ENCODE peak calls at places on chromosome 10, in four cellular contexts. One of them, this sample, is unnamed.

GRCh38 chr10:25294032-25294926 is 119.5 kb downstream of the GPR158 start:
- DNase-seq in right lobe of liver: no peak
- DNase-seq in transverse colon: no peak
- DNase-seq in cardiac muscle cell: peak; percentile 57
- DNase-seq in this sample: no peak

GRCh38 chr10:14126697-14127440 is 203.9 kb downstream of the FRMD4A start:
- DNase-seq in right lobe of liver: no peak
- DNase-seq in transverse colon: no peak
- DNase-seq in cardiac muscle cell: no peak
- DNase-seq in this sample: no peak

GRCh38 chr10:20888620-20889337 is 8.3 kb downstream of the NEBL start:
- DNase-seq in right lobe of liver: no peak
- DNase-seq in transverse colon: no peak
- DNase-seq in cardiac muscle cell: peak; percentile 55
- DNase-seq in this sample: no peak

GRCh38 chr10:51137741-51138529 is 63.6 kb downstream of the PRKG1 start:
- DNase-seq in right lobe of liver: no peak
- DNase-seq in transverse colon: no peak
- DNase-seq in cardiac muscle cell: peak; percentile 29
- DNase-seq in this sample: no peak

GRCh38 chr10:122145113-122145512 is 126.0 kb upstream of the BTBD16 start:
- DNase-seq in right lobe of liver: no peak
- DNase-seq in transverse colon: no peak
- DNase-seq in cardiac muscle cell: no peak
- DNase-seq in this sample: no peak

GRCh38 chr10:51667992-51668689 is 31.3 kb downstream of the CSTF2T start:
- DNase-seq in right lobe of liver: no peak
- DNase-seq in transverse colon: no peak
- DNase-seq in cardiac muscle cell: peak; percentile 67
- DNase-seq in this sample: peak; percentile 56

GRCh38 chr10:31620236-31621151 is 301.5 kb downstream of the ZEB1 start:
- DNase-seq in right lobe of liver: no peak
- DNase-seq in transverse colon: peak; percentile 25
- DNase-seq in cardiac muscle cell: peak; percentile 68
- DNase-seq in this sample: peak; percentile 82

GRCh38 chr10:113683300-113683699 is 3.6 kb downstream of the CASP7 start:
- DNase-seq in right lobe of liver: no peak
- DNase-seq in transverse colon: no peak
- DNase-seq in cardiac muscle cell: no peak
- DNase-seq in this sample: no peak

GRCh38 chr10:129968937-129969527 is 5.0 kb upstream of the EBF3 start:
- DNase-seq in right lobe of liver: peak; percentile 62
- DNase-seq in transverse colon: no peak
- DNase-seq in cardiac muscle cell: peak; percentile 78
- DNase-seq in this sample: no peak

GRCh38 chr10:130045091-130045652 is 65.5 kb downstream of the C10orf143 start:
- DNase-seq in right lobe of liver: no peak
- DNase-seq in transverse colon: no peak
- DNase-seq in cardiac muscle cell: peak; percentile 4
- DNase-seq in this sample: no peak

GRCh38 chr10:128898133-128898915 is 568.7 kb upstream of the MGMT start:
- DNase-seq in right lobe of liver: no peak
- DNase-seq in transverse colon: no peak
- DNase-seq in cardiac muscle cell: no peak
- DNase-seq in this sample: no peak

GRCh38 chr10:52455095-52455494 is 141.0 kb downstream of the DKK1 start:
- DNase-seq in right lobe of liver: no peak
- DNase-seq in transverse colon: no peak
- DNase-seq in cardiac muscle cell: no peak
- DNase-seq in this sample: no peak

GRCh38 chr10:36026656-36027390 is 384.7 kb upstream of the FZD8 start:
- DNase-seq in right lobe of liver: no peak
- DNase-seq in transverse colon: no peak
- DNase-seq in cardiac muscle cell: no peak
- DNase-seq in this sample: peak; percentile 78

GRCh38 chr10:13327516-13327915 is 20.6 kb downstream of the SEPHS1 start:
- DNase-seq in right lobe of liver: no peak
- DNase-seq in transverse colon: no peak
- DNase-seq in cardiac muscle cell: no peak
- DNase-seq in this sample: no peak

GRCh38 chr10:73899401-73899780 is 11.5 kb upstream of the PLAU start:
- DNase-seq in right lobe of liver: no peak
- DNase-seq in transverse colon: no peak
- DNase-seq in cardiac muscle cell: peak; percentile 75
- DNase-seq in this sample: peak; percentile 91

GRCh38 chr10:37752309-37752875 is 105.0 kb downstream of the ZNF248 start:
- DNase-seq in right lobe of liver: no peak
- DNase-seq in transverse colon: no peak
- DNase-seq in cardiac muscle cell: no peak
- DNase-seq in this sample: no peak

GRCh38 chr10:131774618-131775443 is 126.0 kb upstream of the PPP2R2D start:
- DNase-seq in right lobe of liver: no peak
- DNase-seq in transverse colon: no peak
- DNase-seq in cardiac muscle cell: no peak
- DNase-seq in this sample: no peak

DNA sequence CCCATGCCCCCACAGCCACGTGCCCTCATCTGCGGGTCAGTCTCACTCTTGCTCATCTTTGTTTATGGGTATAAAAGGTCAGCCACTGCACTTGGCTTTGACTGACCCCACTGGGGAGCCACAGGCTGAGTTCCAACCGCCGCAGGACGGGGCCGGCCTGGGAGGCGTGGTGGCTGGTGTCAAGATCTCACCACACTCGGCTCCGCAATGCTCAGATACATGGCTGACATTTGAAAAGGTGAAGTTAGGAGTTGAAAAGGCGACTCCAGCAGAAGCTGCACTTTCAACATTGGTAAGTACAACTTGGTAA is 14.9 kb downstream of the TUBGCP2 start:
- DNase-seq in right lobe of liver: no peak
- DNase-seq in transverse colon: no peak
- DNase-seq in cardiac muscle cell: no peak
- DNase-seq in this sample: no peak
- H3K27ac ChIP-seq in right lobe of liver: no peak overlapping the region
- H3K27ac ChIP-seq in transverse colon: no peak overlapping the region
- H3K27ac ChIP-seq in cardiac muscle cell: no peak overlapping the region
- H3K27ac ChIP-seq in this sample: no peak overlapping the region

GRCh38 chr10:69047111-69047837 is 40.6 kb upstream of the SRGN start:
- DNase-seq in right lobe of liver: no peak
- DNase-seq in transverse colon: no peak
- DNase-seq in cardiac muscle cell: peak; percentile 46
- DNase-seq in this sample: no peak

GRCh38 chr10:69042838-69043237 is 45.1 kb upstream of the SRGN start:
- DNase-seq in right lobe of liver: no peak
- DNase-seq in transverse colon: no peak
- DNase-seq in cardiac muscle cell: no peak
- DNase-seq in this sample: no peak

GRCh38 chr10:69045441-69046300 is 42.2 kb upstream of the SRGN start:
- DNase-seq in right lobe of liver: no peak
- DNase-seq in transverse colon: no peak
- DNase-seq in cardiac muscle cell: peak; percentile 96
- DNase-seq in this sample: no peak

GRCh38 chr10:69042417-69042816 is 45.5 kb upstream of the SRGN start:
- DNase-seq in right lobe of liver: no peak
- DNase-seq in transverse colon: no peak
- DNase-seq in cardiac muscle cell: no peak
- DNase-seq in this sample: no peak

DNA sequence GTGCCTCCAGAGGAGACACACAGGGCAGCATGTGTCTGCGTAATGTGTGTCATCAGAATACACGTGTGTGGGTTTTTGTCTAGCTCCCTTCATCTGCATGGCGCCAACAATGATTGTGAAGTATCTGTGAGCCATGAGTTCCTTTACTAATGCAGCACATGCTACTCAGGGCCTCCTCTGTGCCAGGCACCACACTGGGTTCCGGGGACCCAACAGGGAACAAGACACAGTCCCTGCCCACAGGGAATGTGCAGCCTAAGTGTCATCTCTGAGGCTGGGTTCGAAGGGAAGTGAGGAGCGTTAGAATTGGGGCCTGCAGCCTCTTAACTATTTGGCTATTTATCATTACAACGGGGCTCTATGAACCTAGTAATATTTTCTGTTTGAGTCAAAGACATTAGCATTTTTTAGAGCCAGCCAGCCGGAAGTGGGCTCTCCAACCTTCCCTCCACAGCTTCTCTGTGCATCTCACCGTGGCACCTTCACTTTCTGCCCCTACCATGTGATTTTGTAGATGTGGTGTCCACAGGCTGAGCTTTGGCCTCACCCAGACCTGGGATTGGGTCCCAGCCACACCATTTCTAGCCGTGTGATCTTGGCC is 43.9 kb upstream of the SRGN start:
- DNase-seq in right lobe of liver: no peak
- DNase-seq in transverse colon: no peak
- DNase-seq in cardiac muscle cell: no peak
- DNase-seq in this sample: no peak
- H3K27ac ChIP-seq in right lobe of liver: peak overlapping the region; percentile 62
- H3K27ac ChIP-seq in transverse colon: peak overlapping the region; percentile 75
- H3K27ac ChIP-seq in cardiac muscle cell: no peak overlapping the region
- H3K27ac ChIP-seq in this sample: no peak overlapping the region

GRCh38 chr10:117653170-117653515 is 110.6 kb downstream of the EMX2 start:
- DNase-seq in right lobe of liver: no peak
- DNase-seq in transverse colon: no peak
- DNase-seq in cardiac muscle cell: peak; percentile 84
- DNase-seq in this sample: peak; percentile 57
- H3K27ac ChIP-seq in right lobe of liver: no peak overlapping the region
- H3K27ac ChIP-seq in transverse colon: no peak overlapping the region
- H3K27ac ChIP-seq in cardiac muscle cell: no peak overlapping the region
- H3K27ac ChIP-seq in this sample: no peak overlapping the region

GRCh38 chr10:115963848-115964247 is 309.2 kb downstream of the GFRA1 start:
- DNase-seq in right lobe of liver: no peak
- DNase-seq in transverse colon: no peak
- DNase-seq in cardiac muscle cell: no peak
- DNase-seq in this sample: no peak
- H3K27ac ChIP-seq in right lobe of liver: no peak overlapping the region
- H3K27ac ChIP-seq in transverse colon: no peak overlapping the region
- H3K27ac ChIP-seq in cardiac muscle cell: no peak overlapping the region
- H3K27ac ChIP-seq in this sample: no peak overlapping the region

GRCh38 chr10:29306688-29307087 is 17.8 kb downstream of the LYZL1 start:
- DNase-seq in right lobe of liver: no peak
- DNase-seq in transverse colon: no peak
- DNase-seq in cardiac muscle cell: no peak
- DNase-seq in this sample: no peak
- H3K27ac ChIP-seq in right lobe of liver: no peak overlapping the region
- H3K27ac ChIP-seq in transverse colon: no peak overlapping the region
- H3K27ac ChIP-seq in cardiac muscle cell: no peak overlapping the region
- H3K27ac ChIP-seq in this sample: no peak overlapping the region